ENCODE peak calls at places on chromosomes 1 and 21, in eight cellular contexts. W, S, G, R, D, C, U and M are unnamed samples.

GRCh38 chr1:50970927-50971582 is 1.0 kb downstream of the CDKN2C start:
- DNase-seq in W (no peak), S (no peak), G (no peak), R (no peak), D (no peak), C (peak), U (no peak), M (no peak)

GRCh38 chr1:71804140-71804539 is 478.2 kb downstream of the NEGR1 start:
- DNase-seq in W (no peak), S (no peak), G (no peak), R (no peak), D (no peak), C (no peak), U (no peak), M (no peak)

GRCh38 chr1:58065520-58065919 is 481.0 kb downstream of the OMA1 start:
- DNase-seq in W (no peak), S (no peak), G (no peak), R (no peak), D (no peak), C (no peak), U (no peak), M (no peak)

GRCh38 chr1:226736908-226737818 is 1.9 kb downstream of the ITPKB start:
- DNase-seq in W (peak), S (peak), G (peak), R (peak), D (peak), C (no peak), U (peak), M (peak)

GRCh38 chr1:216528816-216529215 is 105.6 kb upstream of the USH2A start:
- DNase-seq in W (no peak), S (peak), G (no peak), R (no peak), D (no peak), C (no peak), U (no peak), M (no peak)

GRCh38 chr21:42636535-42636914 is 16.9 kb upstream of the PDE9A start:
- DNase-seq in W (no peak), S (no peak), G (no peak), R (no peak), D (peak), C (no peak), U (no peak), M (peak)

GRCh38 chr1:102896286-102896685 is 212.0 kb downstream of the COL11A1 start:
- DNase-seq in W (no peak), S (no peak), G (no peak), R (no peak), D (no peak), C (no peak), U (no peak), M (no peak)

GRCh38 chr1:88678405-88678804 is 5.7 kb upstream of the PKN2 start:
- DNase-seq in W (no peak), S (no peak), G (no peak), R (no peak), D (no peak), C (no peak), U (no peak), M (no peak)